ENCODE peak calls at places on chromosomes 2 and 18, in four cellular contexts. One of them, this sample, is unnamed.

GRCh38 chr2:47056875-47057731 is 98.0 kb downstream of the STPG4 start:
- DNase-seq in GM12878: no peak
- DNase-seq in K562: no peak
- DNase-seq in HepG2: no peak
- DNase-seq in this sample: no peak

GRCh38 chr2:68357608-68358337 is 7.3 kb upstream of the PLEK start:
- DNase-seq in K562: no peak
- DNase-seq in HepG2: peak
- DNase-seq in GM12878: no peak
- DNase-seq in this sample: peak

GRCh38 chr2:70133521-70134348 is 46.5 kb downstream of the PCBP1 start:
- DNase-seq in GM12878: no peak
- DNase-seq in K562: no peak
- DNase-seq in HepG2: no peak
- DNase-seq in this sample: no peak

GRCh38 chr2:10817413-10817812 is 4.8 kb upstream of the PDIA6 start:
- DNase-seq in HepG2: peak
- DNase-seq in GM12878: no peak
- DNase-seq in K562: no peak
- DNase-seq in this sample: peak

GRCh38 chr2:166365803-166366420 is 9.8 kb downstream of the SCN9A start:
- DNase-seq in HepG2: no peak
- DNase-seq in GM12878: no peak
- DNase-seq in K562: no peak
- DNase-seq in this sample: no peak

GRCh38 chr2:150168596-150168995 is 318.9 kb downstream of the RND3 start:
- DNase-seq in K562: no peak
- DNase-seq in HepG2: no peak
- DNase-seq in GM12878: no peak
- DNase-seq in this sample: no peak

GRCh38 chr2:180205616-180206271 is 198.6 kb upstream of the CWC22 start:
- DNase-seq in HepG2: no peak
- DNase-seq in GM12878: no peak
- DNase-seq in K562: no peak
- DNase-seq in this sample: no peak

GRCh38 chr2:134341476-134341875 is 87.6 kb downstream of the MGAT5 start:
- DNase-seq in HepG2: no peak
- DNase-seq in K562: no peak
- DNase-seq in GM12878: no peak
- DNase-seq in this sample: no peak

GRCh38 chr2:170812716-170813585 is 3.7 kb upstream of the GAD1 start:
- DNase-seq in HepG2: peak
- DNase-seq in K562: peak
- DNase-seq in GM12878: no peak
- DNase-seq in this sample: peak

GRCh38 chr2:232352511-232353091 is 25.9 kb upstream of the ALPP start:
- DNase-seq in GM12878: no peak
- DNase-seq in K562: no peak
- DNase-seq in HepG2: no peak
- DNase-seq in this sample: no peak

GRCh38 chr18:36469471-36469870 is 172.0 kb downstream of the FHOD3 start:
- DNase-seq in GM12878: no peak
- DNase-seq in K562: no peak
- DNase-seq in HepG2: no peak
- DNase-seq in this sample: no peak

GRCh38 chr18:69736731-69737130 is 210.9 kb downstream of the CD226 start:
- DNase-seq in K562: no peak
- DNase-seq in GM12878: no peak
- DNase-seq in HepG2: no peak
- DNase-seq in this sample: no peak

GRCh38 chr2:20562540-20563225 is 88.2 kb downstream of the HS1BP3 start:
- DNase-seq in HepG2: peak
- DNase-seq in K562: no peak
- DNase-seq in GM12878: no peak
- DNase-seq in this sample: peak

GRCh38 chr2:187497858-187498463 is 49.9 kb upstream of the CALCRL start:
- DNase-seq in HepG2: no peak
- DNase-seq in GM12878: no peak
- DNase-seq in K562: no peak
- DNase-seq in this sample: no peak

GRCh38 chr2:10346929-10347558 is 44.3 kb downstream of the HPCAL1 start:
- DNase-seq in HepG2: no peak
- DNase-seq in GM12878: no peak
- DNase-seq in K562: no peak
- DNase-seq in this sample: no peak

GRCh38 chr2:221572180-221572820 is at the start of gene EPHA4:
- DNase-seq in GM12878: no peak
- DNase-seq in HepG2: no peak
- DNase-seq in K562: peak
- DNase-seq in this sample: peak

GRCh38 chr2:10493636-10494281 is 45.6 kb upstream of the ODC1 start:
- DNase-seq in GM12878: peak
- DNase-seq in K562: no peak
- DNase-seq in HepG2: peak
- DNase-seq in this sample: peak

GRCh38 chr2:171763602-171764001 is 76.3 kb downstream of the DYNC1I2 start:
- DNase-seq in HepG2: peak
- DNase-seq in K562: no peak
- DNase-seq in GM12878: no peak
- DNase-seq in this sample: no peak

GRCh38 chr2:75311993-75312392 is 112.7 kb upstream of the TACR1 start:
- DNase-seq in GM12878: peak
- DNase-seq in K562: no peak
- DNase-seq in HepG2: peak
- DNase-seq in this sample: peak

GRCh38 chr2:109269956-109270757 is 141.2 kb downstream of the SH3RF3 start:
- DNase-seq in GM12878: no peak
- DNase-seq in K562: no peak
- DNase-seq in HepG2: no peak
- DNase-seq in this sample: no peak

GRCh38 chr2:111912547-111912946 is 14.1 kb downstream of the MERTK start:
- DNase-seq in HepG2: no peak
- DNase-seq in GM12878: no peak
- DNase-seq in K562: no peak
- DNase-seq in this sample: no peak

GRCh38 chr18:7766383-7766782 is 199.3 kb downstream of the PTPRM start:
- DNase-seq in HepG2: no peak
- DNase-seq in GM12878: no peak
- DNase-seq in K562: no peak
- DNase-seq in this sample: no peak

GRCh38 chr2:238150686-238151085 is 8.1 kb upstream of the ERFE start:
- DNase-seq in HepG2: no peak
- DNase-seq in K562: no peak
- DNase-seq in GM12878: no peak
- DNase-seq in this sample: no peak

GRCh38 chr18:34207344-34207851 is 17.3 kb downstream of the NOL4 start:
- DNase-seq in HepG2: no peak
- DNase-seq in GM12878: no peak
- DNase-seq in K562: no peak
- DNase-seq in this sample: no peak

GRCh38 chr18:50644807-50645206 is 84.9 kb downstream of the MAPK4 start:
- DNase-seq in GM12878: no peak
- DNase-seq in HepG2: peak
- DNase-seq in K562: peak
- DNase-seq in this sample: peak

GRCh38 chr2:210228586-210228985 is 3.3 kb upstream of the ACADL start:
- DNase-seq in K562: no peak
- DNase-seq in GM12878: no peak
- DNase-seq in HepG2: no peak
- DNase-seq in this sample: no peak

DNA sequence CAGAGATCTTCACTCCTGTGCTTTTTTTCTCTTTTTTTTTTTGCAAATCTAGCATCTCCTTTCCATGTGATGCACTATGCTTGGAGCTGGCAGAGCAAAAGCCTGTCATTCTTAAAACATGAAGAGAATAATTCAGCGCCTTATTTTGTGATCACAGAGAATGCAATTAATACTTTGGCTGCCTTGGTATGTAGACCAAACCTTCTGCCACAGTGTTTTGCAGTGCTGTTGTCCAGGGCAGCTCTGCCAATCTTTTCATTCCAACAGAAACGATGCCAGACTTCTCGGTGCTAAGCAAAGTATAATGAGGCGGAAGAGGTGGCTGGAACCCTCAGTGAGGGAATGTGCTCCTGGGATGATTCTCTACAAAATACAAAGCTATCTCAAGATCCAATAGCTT is 25.6 kb downstream of the BCL2 start:
- DNase-seq in K562: no peak
- DNase-seq in HepG2: no peak
- DNase-seq in GM12878: no peak
- DNase-seq in this sample: no peak
- H3K27ac ChIP-seq in K562: no peak
- H3K27ac ChIP-seq in HepG2: no peak
- H3K27ac ChIP-seq in GM12878: peak
- H3K27ac ChIP-seq in this sample: no peak

GRCh38 chr2:54640834-54641540 is 82.5 kb upstream of the EML6 start:
- DNase-seq in HepG2: no peak
- DNase-seq in K562: no peak
- DNase-seq in GM12878: no peak
- DNase-seq in this sample: no peak

GRCh38 chr2:54642684-54643430 is 80.6 kb upstream of the EML6 start:
- DNase-seq in GM12878: no peak
- DNase-seq in K562: no peak
- DNase-seq in HepG2: peak
- DNase-seq in this sample: no peak

GRCh38 chr2:54644236-54644635 is 79.2 kb upstream of the EML6 start:
- DNase-seq in HepG2: no peak
- DNase-seq in GM12878: no peak
- DNase-seq in K562: no peak
- DNase-seq in this sample: no peak

GRCh38 chr2:54639609-54640008 is 83.9 kb upstream of the EML6 start:
- DNase-seq in GM12878: no peak
- DNase-seq in HepG2: no peak
- DNase-seq in K562: peak
- DNase-seq in this sample: peak

GRCh38 chr2:54641988-54642387 is 81.5 kb upstream of the EML6 start:
- DNase-seq in GM12878: no peak
- DNase-seq in HepG2: no peak
- DNase-seq in K562: no peak
- DNase-seq in this sample: no peak
- TF ChIP-seq CHD4 in GM12878: no peak
- TF ChIP-seq CHD4 in HepG2: no peak
- TF ChIP-seq CHD4 in K562: no peak
- TF ChIP-seq CHD4 in this sample: no peak

DNA sequence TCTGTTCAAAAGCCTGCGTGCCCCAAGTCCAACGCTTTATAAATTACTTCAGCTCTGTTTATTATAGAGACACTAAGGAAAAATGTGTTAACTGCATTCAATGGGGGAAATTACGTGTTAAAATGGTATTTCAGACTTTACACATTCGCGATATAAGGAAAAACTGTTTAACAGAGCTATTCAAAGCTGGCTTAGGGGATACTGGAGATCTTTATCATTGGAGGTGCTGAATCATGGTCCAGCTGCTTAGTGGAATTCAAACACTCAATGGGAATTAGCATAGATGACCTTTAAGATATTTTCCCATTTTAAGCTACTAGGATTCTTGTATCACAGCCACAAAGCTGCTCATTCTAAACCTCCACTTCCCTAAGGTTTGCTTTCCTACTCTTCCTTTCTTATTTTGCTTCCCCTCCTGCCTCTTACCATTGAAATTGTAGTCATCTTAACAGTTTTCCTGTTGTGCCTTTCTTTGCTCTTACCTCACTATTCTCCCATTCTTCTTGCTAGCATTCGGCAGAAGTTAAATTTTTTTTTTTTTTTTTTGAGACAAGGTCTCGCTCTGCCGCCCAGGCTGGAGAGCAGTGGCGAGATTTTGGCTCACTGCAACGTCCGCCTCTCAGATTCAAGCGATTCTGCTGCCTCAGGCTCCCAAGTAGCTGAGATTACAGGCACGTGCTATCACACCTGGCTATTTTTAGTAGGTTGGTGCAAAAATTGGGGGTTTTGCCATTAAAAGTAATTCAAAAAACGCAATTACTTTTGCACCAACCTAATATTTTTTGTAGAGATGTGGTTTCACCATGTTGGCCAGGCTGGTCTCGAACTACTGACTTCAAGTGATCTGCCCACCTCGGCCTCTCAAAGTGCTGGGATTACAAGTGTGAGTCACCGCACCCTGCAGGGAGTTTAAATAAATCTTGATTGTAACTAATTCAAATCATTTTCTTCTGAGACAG is 6.5 kb downstream of the SULT6B1 start:
- DNase-seq in HepG2: no peak
- DNase-seq in K562: no peak
- DNase-seq in GM12878: no peak
- DNase-seq in this sample: no peak
- TF ChIP-seq HDAC2 in HepG2: no peak
- TF ChIP-seq HDAC2 in K562: no peak
- TF ChIP-seq HDAC2 in GM12878: no peak
- TF ChIP-seq HDAC2 in this sample: no peak

GRCh38 chr2:225630824-225631533 is 231.5 kb downstream of the NYAP2 start:
- DNase-seq in GM12878: no peak
- DNase-seq in K562: no peak
- DNase-seq in HepG2: no peak
- DNase-seq in this sample: no peak
- H3K27ac ChIP-seq in GM12878: no peak
- H3K27ac ChIP-seq in K562: no peak
- H3K27ac ChIP-seq in HepG2: no peak
- H3K27ac ChIP-seq in this sample: no peak

GRCh38 chr2:176093145-176093888 is 796 bp downstream of the HOXD13 start:
- DNase-seq in HepG2: no peak
- DNase-seq in GM12878: no peak
- DNase-seq in K562: no peak
- DNase-seq in this sample: no peak
- TF ChIP-seq CHD4 in HepG2: no peak
- TF ChIP-seq CHD4 in GM12878: no peak
- TF ChIP-seq CHD4 in K562: no peak
- TF ChIP-seq CHD4 in this sample: no peak

GRCh38 chr2:177606636-177607035 is 214.1 kb downstream of the AGPS start:
- DNase-seq in K562: no peak
- DNase-seq in GM12878: no peak
- DNase-seq in HepG2: no peak
- DNase-seq in this sample: no peak
- TF ChIP-seq HDAC2 in K562: no peak
- TF ChIP-seq HDAC2 in GM12878: no peak
- TF ChIP-seq HDAC2 in HepG2: no peak
- TF ChIP-seq HDAC2 in this sample: no peak

GRCh38 chr2:154740360-154740759 is 41.9 kb downstream of the KCNJ3 start:
- DNase-seq in K562: no peak
- DNase-seq in HepG2: no peak
- DNase-seq in GM12878: no peak
- DNase-seq in this sample: no peak
- H3K27ac ChIP-seq in K562: no peak
- H3K27ac ChIP-seq in HepG2: no peak
- H3K27ac ChIP-seq in GM12878: no peak
- H3K27ac ChIP-seq in this sample: no peak

DNA sequence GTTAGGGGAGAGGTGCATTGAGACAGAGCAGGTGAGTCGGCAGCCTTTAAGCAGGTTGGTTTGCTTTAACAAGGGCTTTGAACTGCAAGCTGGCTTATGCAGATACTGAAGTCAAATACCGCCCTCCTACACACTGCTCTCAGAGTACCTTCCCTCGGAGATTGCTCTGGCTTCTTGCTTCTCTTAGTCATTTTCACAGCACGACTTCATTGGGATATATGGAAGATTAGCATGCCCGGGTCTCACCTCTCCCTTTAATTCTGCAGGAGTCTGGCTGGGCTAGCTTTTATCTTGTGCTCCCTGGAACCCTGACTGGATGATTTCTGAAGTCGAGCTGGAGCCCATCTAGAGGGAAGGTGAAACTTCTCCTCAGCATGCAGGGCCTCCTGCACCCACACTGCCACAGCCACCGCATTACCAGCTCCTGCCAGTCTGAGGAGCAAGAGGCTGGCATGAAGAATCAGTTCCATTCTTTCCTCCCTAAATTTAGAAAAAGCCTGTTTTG is 395.5 kb upstream of the HNRNPA3 start:
- DNase-seq in K562: no peak
- DNase-seq in GM12878: no peak
- DNase-seq in HepG2: no peak
- DNase-seq in this sample: peak
- TF ChIP-seq CHD4 in K562: no peak
- TF ChIP-seq CHD4 in GM12878: no peak
- TF ChIP-seq CHD4 in HepG2: no peak
- TF ChIP-seq CHD4 in this sample: no peak